ENCODE peak calls at places on chromosomes 16 and 17, in four cellular contexts. X, K, W and H are unnamed samples.
A peak's percentile ranks its signal among the peaks of the same experiment; 100 is the strongest.

GRCh38 chr17:65593870-65594584 is 32.6 kb upstream of the AXIN2 start:
- DNase-seq in X (no peak), K (no peak), W (no peak), H (no peak)

GRCh38 chr17:73490851-73491250 is 153.4 kb downstream of the SDK2 start:
- DNase-seq in X (no peak), K (no peak), W (no peak), H (no peak)

GRCh38 chr16:51431517-51432241 is 280.6 kb upstream of the SALL1 start:
- DNase-seq in X (no peak), K (no peak), W (peak; percentile 93), H (no peak)

GRCh38 chr16:66717112-66717675 is 20.7 kb upstream of the CMTM4 start:
- DNase-seq in X (no peak), K (no peak), W (no peak), H (no peak)

GRCh38 chr16:82655315-82655714 is 28.5 kb downstream of the CDH13 start:
- DNase-seq in X (no peak), K (peak; percentile 63), W (no peak), H (peak; percentile 70)

GRCh38 chr17:38745545-38745944 is 2.6 kb downstream of the PCGF2 start:
- DNase-seq in X (no peak), K (no peak), W (no peak), H (no peak)

GRCh38 chr17:75769536-75769935 is 4.5 kb upstream of the GALK1 start:
- DNase-seq in X (peak; percentile 42), K (no peak), W (no peak), H (no peak)

GRCh38 chr16:19114359-19115147 is 789 bp downstream of the ITPRIPL2 start:
- DNase-seq in X (peak; percentile 58), K (no peak), W (no peak), H (no peak)

GRCh38 chr16:51129105-51129504 is 22.0 kb downstream of the SALL1 start:
- DNase-seq in X (no peak), K (no peak), W (no peak), H (no peak)

GRCh38 chr17:47278561-47278960 is 24.9 kb downstream of the ITGB3 start:
- DNase-seq in X (no peak), K (no peak), W (no peak), H (no peak)

GRCh38 chr17:11251561-11252107 is 10.6 kb downstream of the SHISA6 start:
- DNase-seq in X (no peak), K (no peak), W (no peak), H (no peak)

GRCh38 chr17:28735242-28735722 is 6.7 kb downstream of the NEK8 start:
- DNase-seq in X (no peak), K (no peak), W (no peak), H (no peak)

GRCh38 chr16:66309409-66309808 is 57.1 kb upstream of the CDH5 start:
- DNase-seq in X (no peak), K (no peak), W (no peak), H (no peak)

GRCh38 chr16:75550211-75550662 is 5.8 kb downstream of the TMEM231 start:
- DNase-seq in X (peak; percentile 58), K (no peak), W (no peak), H (no peak)

GRCh38 chr16:15853021-15853420 is 3.8 kb downstream of the MYH11 start:
- DNase-seq in X (no peak), K (no peak), W (no peak), H (no peak)

GRCh38 chr17:78141437-78142112 is 4.6 kb upstream of the C17orf99 start:
- DNase-seq in X (no peak), K (no peak), W (no peak), H (no peak)

GRCh38 chr16:53908731-53909130 is 204.8 kb downstream of the FTO start:
- DNase-seq in X (no peak), K (no peak), W (peak; percentile 55), H (no peak)

GRCh38 chr16:4489030-4489429 is 12.8 kb downstream of the HMOX2 start:
- DNase-seq in X (no peak), K (no peak), W (no peak), H (no peak)

GRCh38 chr17:75295220-75296158 is 6.3 kb upstream of the SLC25A19 start:
- DNase-seq in X (no peak), K (no peak), W (no peak), H (no peak)

GRCh38 chr17:37361543-37361942 is 14.2 kb upstream of the C17orf78 start:
- DNase-seq in X (no peak), K (no peak), W (no peak), H (no peak)

GRCh38 chr17:27290916-27291598 is 2.9 kb upstream of the WSB1 start:
- DNase-seq in X (no peak), K (no peak), W (no peak), H (no peak)

GRCh38 chr17:51356084-51356410 is 95.7 kb downstream of the UTP18 start:
- DNase-seq in X (no peak), K (no peak), W (no peak), H (no peak)